ENCODE peak calls at places on chromosomes 7 and 10, in nine cellular contexts. F is uterus; U is lung; C is CD4-positive, alpha-beta T cell; H is vagina; K is GM23248; E is heart right ventricle; N is fibroblast of lung; T is heart left ventricle. R is an unnamed sample.

GRCh38 chr10:12921163-12921562 is 80.3 kb downstream of the CCDC3 start:
- DNase-seq in F (no peak), N (no peak), U (no peak), C (no peak), H (peak; percentile 22), K (no peak), T (no peak), E (no peak), R (no peak)

GRCh38 chr7:132865366-132865765 is 216.5 kb downstream of the CHCHD3 start:
- DNase-seq in E (peak; percentile 42), N (no peak), H (no peak), C (no peak), F (no peak), U (no peak), K (peak; percentile 45), T (peak; percentile 45), R (no peak)

GRCh38 chr7:30301751-30302150 is 17.4 kb downstream of the ZNRF2 start:
- DNase-seq in U (no peak), K (no peak), F (no peak), N (no peak), T (no peak), E (no peak), H (no peak), C (no peak), R (no peak)

GRCh38 chr10:108319434-108320222 is 1155.1 kb upstream of the SORCS1 start:
- DNase-seq in K (no peak), H (no peak), C (no peak), F (no peak), E (no peak), T (no peak), N (no peak), U (no peak), R (no peak)

GRCh38 chr7:98613601-98614425 is 3.3 kb upstream of the NPTX2 start:
- DNase-seq in K (peak; percentile 29), N (peak; percentile 39), H (no peak), E (no peak), F (no peak), T (no peak), U (no peak), C (no peak), R (no peak)

GRCh38 chr7:134174797-134175261 is 47.7 kb downstream of the LRGUK start:
- DNase-seq in F (no peak), K (peak; percentile 92), E (no peak), C (no peak), T (no peak), N (peak; percentile 81), U (no peak), H (no peak), R (no peak)

GRCh38 chr7:22142593-22142992 is 196.9 kb upstream of the CDCA7L start:
- DNase-seq in H (no peak), U (no peak), K (no peak), N (no peak), F (no peak), T (no peak), C (no peak), E (no peak), R (no peak)

GRCh38 chr10:62866451-62866850 is 50.3 kb upstream of the EGR2 start:
- DNase-seq in C (no peak), U (no peak), E (no peak), N (peak; percentile 38), F (no peak), K (peak; percentile 88), T (no peak), H (no peak), R (no peak)

GRCh38 chr10:30861976-30862375 is 169.7 kb downstream of the ZNF438 start:
- DNase-seq in U (no peak), T (no peak), F (no peak), K (no peak), N (no peak), H (no peak), C (no peak), E (no peak), R (no peak)

GRCh38 chr10:30862486-30862885 is 169.2 kb downstream of the ZNF438 start:
- DNase-seq in U (no peak), T (no peak), C (no peak), H (no peak), F (no peak), E (no peak), N (peak; percentile 76), K (peak; percentile 77), R (no peak)

GRCh38 chr10:30865141-30865926 is 166.3 kb downstream of the ZNF438 start:
- DNase-seq in N (peak; percentile 55), T (no peak), K (no peak), H (no peak), C (no peak), U (no peak), F (no peak), E (no peak), R (no peak)

GRCh38 chr10:30861217-30861616 is 170.4 kb downstream of the ZNF438 start:
- DNase-seq in N (no peak), T (no peak), K (no peak), H (no peak), F (no peak), U (no peak), C (no peak), E (no peak), R (no peak)

GRCh38 chr10:30863516-30864210 is 168.0 kb downstream of the ZNF438 start:
- DNase-seq in F (no peak), U (no peak), K (peak; percentile 1), C (no peak), N (no peak), T (no peak), E (no peak), H (no peak), R (no peak)
- H3K27ac ChIP-seq in F (peak overlapping the region; percentile 75), U (no peak overlapping the region), K (no peak overlapping the region), C (no peak overlapping the region), N (peak overlapping the region; percentile 0), T (peak overlapping the region; percentile 22), E (no peak overlapping the region), H (peak overlapping the region; percentile 72), R (peak overlapping the region; percentile 74)

DNA sequence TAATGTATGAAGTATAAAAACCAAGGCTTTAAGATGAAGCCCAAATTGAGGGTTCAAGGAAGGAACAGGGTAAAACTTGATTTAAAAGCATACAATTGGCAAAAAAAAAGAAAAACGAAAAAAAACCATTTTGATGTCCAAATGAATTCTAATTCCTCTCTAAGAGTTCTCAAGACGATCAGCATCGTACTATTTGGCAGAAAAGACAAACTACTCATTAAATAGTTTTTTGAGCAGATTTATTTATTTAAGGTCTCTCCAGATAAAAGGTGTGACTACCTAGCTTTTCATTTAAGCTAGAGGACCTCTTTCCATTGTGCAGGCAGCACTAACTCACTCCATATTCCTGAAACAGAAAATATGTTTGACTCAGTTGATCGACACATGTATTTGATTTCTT is 245.0 kb downstream of the KIAA1217 start:
- DNase-seq in E (no peak), H (no peak), F (no peak), U (no peak), N (no peak), C (no peak), T (no peak), K (no peak), R (no peak)
- H3K27ac ChIP-seq in E (no peak overlapping the region), H (no peak overlapping the region), F (peak overlapping the region; percentile 42), U (no peak overlapping the region), N (no peak overlapping the region), C (no peak overlapping the region), T (no peak overlapping the region), K (peak overlapping the region; percentile 78), R (no peak overlapping the region)

DNA sequence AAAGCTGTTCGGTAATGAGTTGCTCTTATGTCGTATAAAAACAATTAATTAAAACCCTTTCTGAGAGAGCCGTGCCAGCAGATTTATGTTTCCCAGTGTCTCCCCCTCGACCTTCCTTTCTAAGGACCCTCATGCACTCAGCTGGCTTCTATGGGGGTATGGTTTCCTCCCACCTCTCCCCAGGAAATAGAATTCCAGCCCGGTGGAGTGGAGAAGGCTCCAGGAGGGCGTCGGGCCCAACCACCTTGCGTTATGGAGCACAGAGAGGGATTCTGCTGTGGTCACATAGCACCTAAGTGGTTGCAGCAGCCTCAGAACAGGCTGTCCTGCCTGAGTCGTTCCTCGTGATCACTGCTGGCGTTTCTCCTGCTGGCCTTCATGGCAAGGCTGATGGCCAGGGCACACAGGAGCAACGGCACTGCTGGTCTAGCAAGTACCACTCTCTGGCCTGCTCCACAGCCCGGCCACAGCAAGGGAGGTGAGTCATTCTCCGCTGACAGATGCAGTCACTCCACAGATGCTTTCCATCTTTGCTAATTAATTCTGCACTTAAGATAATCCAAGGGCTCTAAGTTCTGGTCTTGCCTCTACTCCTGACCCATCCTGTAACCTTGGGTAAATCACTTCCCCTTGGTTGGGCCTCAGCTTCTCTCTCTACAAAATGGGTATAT is 244.2 kb downstream of the RPS24 start:
- DNase-seq in N (peak; percentile 72), C (no peak), F (peak; percentile 57), K (peak; percentile 84), H (no peak), U (no peak), T (peak; percentile 58), E (peak; percentile 67), R (peak; percentile 61)
- H3K27ac ChIP-seq in N (no peak overlapping the region), C (no peak overlapping the region), F (peak overlapping the region; percentile 33), K (no peak overlapping the region), H (peak overlapping the region; percentile 33), U (no peak overlapping the region), T (peak overlapping the region; percentile 63), E (no peak overlapping the region), R (peak overlapping the region; percentile 16)

GRCh38 chr10:24254180-24254579 is 45.2 kb downstream of the KIAA1217 start:
- DNase-seq in T (no peak), K (peak; percentile 75), F (no peak), C (no peak), H (no peak), U (no peak), E (no peak), N (peak; percentile 89), R (no peak)
- H3K27ac ChIP-seq in T (no peak overlapping the region), K (peak overlapping the region; percentile 16), F (no peak overlapping the region), C (no peak overlapping the region), H (no peak overlapping the region), U (peak overlapping the region; percentile 47), E (no peak overlapping the region), N (no peak overlapping the region), R (no peak overlapping the region)

GRCh38 chr7:460374-461117 is 59.1 kb downstream of the PDGFA start:
- DNase-seq in K (peak; percentile 73), U (no peak), F (no peak), T (peak; percentile 56), C (no peak), E (no peak), H (no peak), N (peak; percentile 47), R (no peak)
- H3K27ac ChIP-seq in K (no peak overlapping the region), U (no peak overlapping the region), F (no peak overlapping the region), T (no peak overlapping the region), C (no peak overlapping the region), E (no peak overlapping the region), H (no peak overlapping the region), N (no peak overlapping the region), R (no peak overlapping the region)

GRCh38 chr10:71431945-71432905 is 35.5 kb downstream of the CDH23 start:
- DNase-seq in C (peak; percentile 6), U (no peak), T (no peak), F (no peak), E (no peak), N (no peak), K (no peak), H (no peak), R (no peak)
- H3K27ac ChIP-seq in C (no peak overlapping the region), U (no peak overlapping the region), T (no peak overlapping the region), F (no peak overlapping the region), E (no peak overlapping the region), N (no peak overlapping the region), K (no peak overlapping the region), H (no peak overlapping the region), R (no peak overlapping the region)

GRCh38 chr7:43726466-43726865 is 2.9 kb downstream of the COA1 start:
- DNase-seq in K (peak; percentile 23), T (no peak), U (no peak), C (no peak), N (peak; percentile 68), H (no peak), F (no peak), E (no peak), R (no peak)
- H3K27ac ChIP-seq in K (no peak overlapping the region), T (no peak overlapping the region), U (no peak overlapping the region), C (no peak overlapping the region), N (no peak overlapping the region), H (no peak overlapping the region), F (no peak overlapping the region), E (no peak overlapping the region), R (no peak overlapping the region)